ENCODE peak calls at places on chromosomes 7 and 10, in six cellular contexts. X, H, R, G, F and L are unnamed samples.

GRCh38 chr7:22248111-22248809 is 108.7 kb downstream of the RAPGEF5 start:
- DNase-seq in F (no peak), H (no peak), G (no peak), X (no peak), R (peak), L (peak)

GRCh38 chr10:97426776-97427570 is 982 bp downstream of the PGAM1 start:
- DNase-seq in G (no peak), F (peak), R (no peak), X (no peak), H (no peak), L (peak)

GRCh38 chr10:62237506-62237905 is 31.1 kb downstream of the RTKN2 start:
- DNase-seq in F (no peak), R (no peak), X (no peak), G (no peak), H (no peak), L (no peak)

GRCh38 chr7:101912711-101913110 is 95.3 kb downstream of the CUX1 start:
- DNase-seq in F (no peak), G (no peak), X (no peak), R (peak), H (no peak), L (no peak)

GRCh38 chr10:71643904-71644303 is 75.7 kb downstream of the C10orf105 start:
- DNase-seq in F (no peak), H (no peak), X (no peak), R (no peak), G (no peak), L (no peak)

GRCh38 chr7:84548366-84549085 is 353.9 kb upstream of the SEMA3A start:
- DNase-seq in R (peak), H (no peak), X (peak), F (peak), G (no peak), L (peak)

GRCh38 chr7:9013940-9014339 is 580.5 kb downstream of the NXPH1 start:
- DNase-seq in R (no peak), H (peak), X (peak), F (peak), G (peak), L (no peak)

GRCh38 chr10:85193796-85194195 is 865.4 kb downstream of the CCSER2 start:
- DNase-seq in G (no peak), X (no peak), R (no peak), H (no peak), F (no peak), L (no peak)

GRCh38 chr7:92584953-92585352 is 5.2 kb downstream of the FAM133B start:
- DNase-seq in F (peak), H (no peak), X (no peak), G (no peak), R (no peak), L (no peak)

GRCh38 chr10:110820321-110820814 is 51.4 kb upstream of the PDCD4 start:
- DNase-seq in X (no peak), R (no peak), G (no peak), H (no peak), F (no peak), L (no peak)

GRCh38 chr7:30727061-30727945 is 24.6 kb upstream of the INMT start:
- DNase-seq in F (peak), H (peak), G (no peak), R (peak), X (no peak), L (no peak)

GRCh38 chr10:101438881-101439391 is 85.0 kb downstream of the BTRC start:
- DNase-seq in R (peak), F (no peak), H (no peak), X (no peak), G (no peak), L (no peak)

GRCh38 chr10:14738011-14738510 is 36.6 kb downstream of the FAM107B start:
- DNase-seq in F (peak), H (no peak), X (no peak), G (no peak), R (no peak), L (no peak)

GRCh38 chr7:20238754-20239324 is 21.7 kb upstream of the MACC1 start:
- DNase-seq in R (no peak), X (no peak), H (no peak), F (no peak), G (no peak), L (no peak)

GRCh38 chr7:126578338-126578737 is 674.4 kb downstream of the GRM8 start:
- DNase-seq in F (no peak), G (no peak), X (no peak), H (no peak), R (no peak), L (no peak)

GRCh38 chr7:133863362-133864061 is 263.6 kb upstream of the LRGUK start:
- DNase-seq in H (no peak), X (no peak), G (no peak), F (peak), R (no peak), L (no peak)

GRCh38 chr10:130459011-130459410 is 322.8 kb downstream of the GLRX3 start:
- DNase-seq in H (peak), G (no peak), X (no peak), F (no peak), R (no peak), L (no peak)

GRCh38 chr10:122988501-122988900 is 8.3 kb downstream of the PSTK start:
- DNase-seq in X (no peak), H (no peak), R (no peak), G (no peak), F (no peak), L (no peak)

GRCh38 chr10:80382989-80383388 is 25.4 kb upstream of the PRXL2A start:
- DNase-seq in H (peak), F (peak), R (peak), G (no peak), X (no peak), L (peak)

GRCh38 chr7:66140924-66141323 is 26.3 kb downstream of the CRCP start:
- DNase-seq in R (peak), G (no peak), X (no peak), H (no peak), F (peak), L (peak)

GRCh38 chr7:26081627-26082026 is 70.4 kb upstream of the NFE2L3 start:
- DNase-seq in G (no peak), R (no peak), H (no peak), F (peak), X (no peak), L (no peak)

GRCh38 chr7:40008218-40008815 is 58.3 kb downstream of the CDK13 start:
- DNase-seq in X (no peak), F (no peak), G (no peak), H (no peak), R (peak), L (peak)

GRCh38 chr7:28155964-28156363 is 24.6 kb downstream of the JAZF1 start:
- DNase-seq in G (no peak), X (no peak), H (no peak), R (peak), F (no peak), L (peak)

GRCh38 chr7:33698006-33698405 is 207.3 kb upstream of the BMPER start:
- DNase-seq in R (no peak), H (no peak), F (no peak), G (no peak), X (no peak), L (no peak)

GRCh38 chr7:140683657-140684056 is 10.9 kb downstream of the ADCK2 start:
- DNase-seq in G (no peak), H (no peak), R (no peak), X (no peak), F (no peak), L (no peak)

GRCh38 chr7:124712017-124712416 is 53.6 kb downstream of the GPR37 start:
- DNase-seq in H (no peak), F (peak), X (no peak), R (no peak), G (no peak), L (no peak)

GRCh38 chr7:16114071-16114470 is 307.3 kb downstream of the CRPPA start:
- DNase-seq in X (no peak), G (no peak), R (no peak), F (no peak), H (no peak), L (no peak)

GRCh38 chr7:36390199-36391090 is 783 bp downstream of the ANLN start:
- DNase-seq in H (peak), G (peak), F (peak), R (peak), X (peak), L (peak)

GRCh38 chr10:69405221-69405620 is 11.5 kb downstream of the TACR2 start:
- DNase-seq in G (no peak), R (peak), F (no peak), H (no peak), X (no peak), L (peak)

GRCh38 chr7:159028456-159029401 is 115.9 kb downstream of the VIPR2 start:
- DNase-seq in H (peak), G (no peak), F (no peak), R (no peak), X (no peak), L (no peak)

GRCh38 chr7:105589221-105590077 is 8.2 kb upstream of the EFCAB10 start:
- DNase-seq in R (peak), F (peak), H (peak), G (no peak), X (peak), L (peak)

GRCh38 chr7:133491846-133492652 is 239.2 kb downstream of the EXOC4 start:
- DNase-seq in H (no peak), G (no peak), F (no peak), X (no peak), R (peak), L (peak)

GRCh38 chr10:88791924-88792323 is 10.6 kb upstream of the LIPM start:
- DNase-seq in G (no peak), H (peak), R (peak), X (peak), F (peak), L (peak)

GRCh38 chr7:111392294-111392693 is 170.0 kb downstream of the IMMP2L start:
- DNase-seq in R (no peak), G (no peak), F (no peak), X (no peak), H (no peak), L (no peak)

GRCh38 chr7:49001610-49002033 is 77.3 kb downstream of the CDC14C start:
- DNase-seq in H (peak), G (peak), R (no peak), X (peak), F (peak), L (no peak)

GRCh38 chr10:104622598-104623209 is 18.4 kb upstream of the SORCS3 start:
- DNase-seq in G (no peak), H (peak), F (peak), R (no peak), X (peak), L (no peak)

GRCh38 chr10:55897436-55897835 is 463.6 kb downstream of the ZWINT start:
- DNase-seq in G (no peak), H (peak), R (no peak), F (peak), X (no peak), L (no peak)

DNA sequence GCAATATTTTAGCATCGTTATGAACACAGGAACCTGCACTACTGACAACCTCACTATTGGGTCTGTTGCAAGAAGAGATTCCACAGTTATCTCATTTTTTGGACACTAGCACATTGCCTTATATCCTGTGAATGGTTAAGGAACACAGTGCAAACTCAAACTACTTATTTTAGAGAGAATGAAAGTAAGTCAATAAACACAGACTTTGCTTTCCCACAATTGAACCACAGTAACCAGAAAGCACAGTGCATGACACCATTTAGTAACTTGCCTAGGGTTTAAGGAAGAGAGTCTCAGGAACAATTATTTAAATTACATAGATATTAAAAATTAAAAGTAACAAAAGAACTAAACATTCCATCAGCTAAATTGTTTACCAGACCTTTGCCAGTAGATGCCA is 468.8 kb downstream of the ZWINT start:
- DNase-seq in R (no peak), H (no peak), G (no peak), X (no peak), F (no peak), L (no peak)
- H2BK15ac ChIP-seq in R (no peak), H (no peak), G (no peak), X (no peak), F (no peak), L (no peak)

GRCh38 chr10:119520283-119520682 is 22.2 kb downstream of the RGS10 start:
- DNase-seq in G (no peak), F (no peak), H (no peak), X (no peak), R (no peak), L (no peak)
- H2BK15ac ChIP-seq in G (no peak), F (no peak), H (no peak), X (peak), R (no peak), L (peak)

DNA sequence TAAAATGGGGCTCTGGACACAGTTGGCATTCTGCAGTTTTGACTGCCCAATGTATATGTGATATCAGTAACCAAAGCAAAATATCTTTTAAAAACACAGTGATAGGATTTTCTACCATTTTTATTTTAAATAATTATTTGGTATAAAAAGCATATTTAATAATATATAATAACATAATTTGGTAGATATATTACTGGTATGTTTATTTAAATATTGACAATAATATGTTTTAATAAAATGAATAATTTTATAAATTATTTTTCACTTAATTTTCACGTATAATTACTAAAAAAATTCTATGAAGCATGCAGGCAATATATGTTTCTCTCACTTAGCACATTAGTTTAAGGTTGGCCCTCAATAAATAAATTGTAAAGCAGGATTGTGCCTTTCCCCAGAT is 269.1 kb downstream of the PRKG1 start:
- DNase-seq in G (no peak), F (no peak), X (no peak), R (no peak), H (no peak), L (no peak)
- H2BK15ac ChIP-seq in G (no peak), F (no peak), X (no peak), R (no peak), H (no peak), L (no peak)

GRCh38 chr7:106774768-106775551 is 90.1 kb upstream of the PIK3CG start:
- DNase-seq in X (no peak), G (no peak), H (peak), F (peak), R (peak), L (peak)
- H2BK15ac ChIP-seq in X (no peak), G (no peak), H (no peak), F (no peak), R (peak), L (no peak)

GRCh38 chr7:32616625-32617024 is 121.3 kb downstream of the AVL9 start:
- DNase-seq in X (no peak), R (peak), H (no peak), F (peak), G (no peak), L (peak)

GRCh38 chr7:32618987-32619386 is 123.7 kb downstream of the AVL9 start:
- DNase-seq in X (no peak), F (peak), G (no peak), H (no peak), R (peak), L (no peak)

GRCh38 chr7:32618470-32618869 is 123.2 kb downstream of the AVL9 start:
- DNase-seq in F (no peak), R (no peak), H (no peak), X (no peak), G (no peak), L (no peak)
- H2BK15ac ChIP-seq in F (no peak), R (no peak), H (no peak), X (no peak), G (no peak), L (no peak)

GRCh38 chr10:90421874-90422273 is 436.0 kb downstream of the HTR7 start:
- DNase-seq in H (no peak), G (no peak), X (no peak), R (no peak), F (no peak), L (no peak)
- H2BK15ac ChIP-seq in H (no peak), G (no peak), X (no peak), R (no peak), F (no peak), L (no peak)

GRCh38 chr10:77533156-77533886 is 104.3 kb downstream of the KCNMA1 start:
- DNase-seq in G (no peak), H (no peak), X (no peak), R (no peak), F (no peak), L (no peak)
- H2BK15ac ChIP-seq in G (peak), H (no peak), X (no peak), R (peak), F (no peak), L (no peak)